ENCODE peak calls at places on chromosomes 16 and 17, in five cellular contexts. T, V, X, R and P are unnamed samples.

GRCh38 chr16:89821438-89822187 is 5.2 kb upstream of the FANCA start:
- DNase-seq in T (no peak), V (no peak), X (no peak), R (peak; percentile 81), P (no peak)

GRCh38 chr17:42784811-42785592 is 4.6 kb downstream of the WNK4 start:
- DNase-seq in T (no peak), V (no peak), X (no peak), R (no peak), P (no peak)

GRCh38 chr16:89881368-89881730 is 8.0 kb downstream of the TCF25 start:
- DNase-seq in T (no peak), V (no peak), X (no peak), R (no peak), P (no peak)

GRCh38 chr16:29820730-29821662 is 734 bp downstream of the MVP start:
- DNase-seq in T (no peak), V (peak; percentile 41), X (no peak), R (no peak), P (no peak)

GRCh38 chr16:89026121-89026612 is 49.2 kb upstream of the CBFA2T3 start:
- DNase-seq in T (no peak), V (peak; percentile 72), X (no peak), R (no peak), P (no peak)

GRCh38 chr17:73491648-73492047 is 152.6 kb downstream of the SDK2 start:
- DNase-seq in T (no peak), V (no peak), X (no peak), R (no peak), P (no peak)

GRCh38 chr17:81256616-81257015 is 17.5 kb downstream of the NDUFAF8 start:
- DNase-seq in T (no peak), V (no peak), X (no peak), R (no peak), P (no peak)

GRCh38 chr16:87926246-87927194 is 9.8 kb downstream of the CA5A start:
- DNase-seq in T (no peak), V (no peak), X (no peak), R (no peak), P (no peak)

GRCh38 chr16:72256398-72257048 is 84.6 kb upstream of the PMFBP1 start:
- DNase-seq in T (no peak), V (no peak), X (no peak), R (no peak), P (no peak)

GRCh38 chr17:27612160-27612767 is 18.7 kb upstream of the LGALS9 start:
- DNase-seq in T (no peak), V (no peak), X (no peak), R (no peak), P (no peak)

GRCh38 chr17:10234033-10234432 is 35.6 kb upstream of the GAS7 start:
- DNase-seq in T (no peak), V (no peak), X (no peak), R (no peak), P (no peak)

GRCh38 chr16:11078812-11079459 is 134.6 kb downstream of the CLEC16A start:
- DNase-seq in T (no peak), V (no peak), X (no peak), R (no peak), P (no peak)

GRCh38 chr17:82101767-82102679 is 4.0 kb upstream of the FASN start:
- DNase-seq in T (no peak), V (no peak), X (no peak), R (peak; percentile 87), P (no peak)

GRCh38 chr16:50602531-50603205 is 54.5 kb downstream of the NKD1 start:
- DNase-seq in T (no peak), V (no peak), X (no peak), R (no peak), P (no peak)

GRCh38 chr17:66988069-66988798 is 23.7 kb downstream of the CACNG4 start:
- DNase-seq in T (no peak), V (no peak), X (no peak), R (no peak), P (no peak)

GRCh38 chr16:68049448-68049847 is 26.4 kb downstream of the DUS2 start:
- DNase-seq in T (no peak), V (no peak), X (no peak), R (no peak), P (no peak)

GRCh38 chr17:69489303-69489702 is 74.8 kb downstream of the MAP2K6 start:
- DNase-seq in T (no peak), V (no peak), X (no peak), R (no peak), P (no peak)

GRCh38 chr16:6857575-6857974 is 475.1 kb upstream of the RBFOX1 start:
- DNase-seq in T (no peak), V (no peak), X (no peak), R (no peak), P (no peak)

GRCh38 chr16:85416267-85417109 is 196.6 kb upstream of the GSE1 start:
- DNase-seq in T (peak; percentile 96), V (no peak), X (no peak), R (peak; percentile 61), P (peak; percentile 86)

GRCh38 chr16:85046957-85047866 is 19.6 kb downstream of the KIAA0513 start:
- DNase-seq in T (no peak), V (no peak), X (no peak), R (no peak), P (no peak)

GRCh38 chr17:29707212-29707571 is 84.5 kb upstream of the CORO6 start:
- DNase-seq in T (no peak), V (no peak), X (no peak), R (no peak), P (no peak)

GRCh38 chr16:84500531-84500930 is 3.9 kb downstream of the MEAK7 start:
- DNase-seq in T (no peak), V (no peak), X (no peak), R (no peak), P (no peak)

GRCh38 chr16:1196494-1196893 is 28.6 kb downstream of the TPSG1 start:
- DNase-seq in T (no peak), V (no peak), X (no peak), R (no peak), P (no peak)

GRCh38 chr16:57615813-57616212 is 12.6 kb upstream of the ADGRG1 start:
- DNase-seq in T (peak; percentile 14), V (no peak), X (no peak), R (no peak), P (no peak)

GRCh38 chr16:68386628-68387027 is 61.7 kb downstream of the SMPD3 start:
- DNase-seq in T (no peak), V (no peak), X (no peak), R (no peak), P (no peak)

GRCh38 chr16:88591577-88592021 is 21.4 kb downstream of the ZC3H18 start:
- DNase-seq in T (no peak), V (peak; percentile 90), X (no peak), R (no peak), P (no peak)

GRCh38 chr16:31474173-31474714 is 2.3 kb downstream of the TGFB1I1 start:
- DNase-seq in T (no peak), V (no peak), X (no peak), R (no peak), P (no peak)

GRCh38 chr17:77802811-77803220 is 155.7 kb upstream of the TNRC6C start:
- DNase-seq in T (peak; percentile 63), V (no peak), X (no peak), R (no peak), P (no peak)

GRCh38 chr16:67934306-67935095 is 2.1 kb downstream of the PSMB10 start:
- DNase-seq in T (no peak), V (no peak), X (no peak), R (no peak), P (no peak)

GRCh38 chr17:20120835-20121234 is 111.7 kb downstream of the SPECC1 start:
- DNase-seq in T (no peak), V (no peak), X (no peak), R (no peak), P (no peak)

GRCh38 chr17:77497578-77497934 is 356.8 kb downstream of the SEC14L1 start:
- DNase-seq in T (no peak), V (no peak), X (no peak), R (no peak), P (no peak)

GRCh38 chr16:78919852-78920251 is 680.7 kb downstream of the MAF start:
- DNase-seq in T (no peak), V (no peak), X (no peak), R (no peak), P (no peak)

GRCh38 chr16:78929798-78930197 is 670.7 kb downstream of the MAF start:
- DNase-seq in T (no peak), V (no peak), X (no peak), R (no peak), P (no peak)

GRCh38 chr16:78930561-78930960 is 670.0 kb downstream of the MAF start:
- DNase-seq in T (no peak), V (no peak), X (no peak), R (no peak), P (no peak)

GRCh38 chr16:78926723-78927200 is 673.8 kb downstream of the MAF start:
- DNase-seq in T (no peak), V (no peak), X (no peak), R (no peak), P (no peak)

DNA sequence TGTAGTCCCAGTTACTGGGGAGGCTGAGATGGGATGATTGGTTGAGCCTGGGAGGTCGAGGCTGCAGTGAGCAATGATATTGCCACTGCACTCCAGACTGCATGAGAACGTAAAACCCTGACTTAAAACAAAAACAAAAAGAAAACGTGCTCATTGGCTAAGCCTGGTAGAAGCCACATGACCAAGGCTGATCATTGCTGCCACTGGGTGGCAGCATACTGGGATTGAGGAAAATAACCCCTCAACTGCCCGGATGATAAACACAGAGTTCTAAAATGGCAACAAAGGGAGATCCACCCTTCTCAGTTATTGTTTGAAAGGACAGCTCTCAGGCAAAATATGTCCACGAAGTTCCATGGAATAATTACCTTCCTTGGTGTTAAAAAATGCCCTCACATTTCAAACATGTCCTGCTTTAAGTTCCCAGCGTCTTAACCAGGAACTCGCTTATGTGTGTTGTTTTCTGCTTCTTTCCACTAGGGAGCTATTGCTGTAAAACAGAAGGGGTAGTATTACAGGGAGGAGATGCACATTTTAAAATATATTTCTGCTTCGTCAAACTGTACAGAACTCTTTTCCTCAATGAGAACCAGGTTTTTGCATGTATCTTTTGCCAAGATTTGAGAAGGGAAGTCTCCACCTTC is 675.3 kb downstream of the MAF start:
- DNase-seq in T (peak; percentile 65), V (no peak), X (peak; percentile 22), R (peak; percentile 24), P (peak; percentile 53)
- TF ChIP-seq SUZ12 in T (no peak), V (no peak), X (no peak), R (no peak), P (no peak)

GRCh38 chr17:32970281-32970680 is 21.4 kb upstream of the SPACA3 start:
- DNase-seq in T (no peak), V (peak; percentile 39), X (no peak), R (no peak), P (no peak)
- TF ChIP-seq SUZ12 in T (no peak), V (no peak), X (no peak), R (no peak), P (no peak)

DNA sequence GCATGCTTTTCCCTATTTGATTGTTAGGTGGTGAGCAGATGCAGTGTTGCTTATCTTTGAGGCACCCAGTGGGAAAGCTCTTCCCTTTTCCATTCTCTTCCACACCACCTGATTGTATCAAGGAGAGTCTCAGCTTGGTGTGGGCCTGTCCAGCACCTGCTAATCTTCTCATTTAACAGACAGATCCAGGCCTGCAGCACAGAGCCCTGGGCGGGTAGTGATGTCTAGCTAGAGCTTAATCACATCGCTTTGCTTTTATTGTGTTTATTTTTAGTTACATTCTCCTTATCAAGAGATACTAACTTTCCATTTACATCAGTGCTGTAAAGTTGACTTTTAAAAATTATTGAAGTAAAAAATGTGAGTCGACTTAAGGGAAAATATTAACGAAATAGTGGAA is 24.2 kb downstream of the FOXL1 start:
- DNase-seq in T (no peak), V (no peak), X (no peak), R (no peak), P (no peak)
- TF ChIP-seq SUZ12 in T (no peak), V (no peak), X (no peak), R (no peak), P (no peak)

GRCh38 chr17:48231995-48232729 is 124.6 kb downstream of the SNX11 start:
- DNase-seq in T (no peak), V (no peak), X (no peak), R (no peak), P (no peak)
- TF ChIP-seq SUZ12 in T (no peak), V (no peak), X (no peak), R (no peak), P (no peak)